ENCODE peak calls at places on chromosomes 6 and 20, in nine cellular contexts. X is stomach; W is tibial nerve; Z is AG04450; N is transverse colon; M is brain microvascular endothelial cell; U is CD4-positive, alpha-beta memory T cell; E is adrenal gland; K is mesenchymal stem cell. T is an unnamed sample.

GRCh38 chr6:139820191-139820590 is 445.7 kb upstream of the CITED2 start:
- DNase-seq in Z (peak; percentile 20), U (no peak), M (peak; percentile 29), N (no peak), W (no peak), K (peak; percentile 81), E (no peak), X (no peak), T (peak; percentile 43)

GRCh38 chr20:57787151-57787968 is 77.5 kb upstream of the PMEPA1 start:
- DNase-seq in X (no peak), K (no peak), W (no peak), M (no peak), E (no peak), N (no peak), U (no peak), Z (no peak), T (no peak)

GRCh38 chr6:136371951-136372350 is 82.3 kb upstream of the BCLAF1 start:
- DNase-seq in W (no peak), N (no peak), U (no peak), X (no peak), Z (no peak), E (no peak), K (no peak), M (no peak), T (no peak)

GRCh38 chr6:10219510-10219909 is 195.4 kb downstream of the TFAP2A start:
- DNase-seq in Z (no peak), X (no peak), K (no peak), U (no peak), W (no peak), E (no peak), N (no peak), M (no peak), T (no peak)

GRCh38 chr6:39092124-39092523 is 22.9 kb downstream of the SAYSD1 start:
- DNase-seq in K (no peak), X (no peak), E (no peak), U (no peak), Z (no peak), N (no peak), M (no peak), W (no peak), T (no peak)

GRCh38 chr6:163183791-163184190 is 230.7 kb upstream of the QKI start:
- DNase-seq in X (no peak), M (no peak), N (no peak), Z (no peak), K (no peak), E (no peak), U (no peak), W (no peak), T (peak; percentile 28)

GRCh38 chr20:41309817-41310216 is 7.7 kb downstream of the ZHX3 start:
- DNase-seq in M (no peak), X (no peak), W (no peak), U (no peak), N (no peak), E (no peak), K (peak; percentile 74), Z (no peak), T (peak; percentile 62)

GRCh38 chr6:43150051-43150751 is 20.9 kb upstream of the SRF start:
- DNase-seq in M (no peak), K (no peak), E (no peak), Z (no peak), W (no peak), X (peak; percentile 75), N (peak; percentile 21), U (no peak), T (no peak)

GRCh38 chr6:32843321-32843978 is 397 bp downstream of the PSMB8 start:
- DNase-seq in E (no peak), M (no peak), X (no peak), W (no peak), Z (no peak), K (peak; percentile 7), N (peak; percentile 20), U (no peak), T (no peak)

GRCh38 chr6:34172961-34173775 is 27.3 kb upstream of the GRM4 start:
- DNase-seq in E (no peak), K (no peak), N (no peak), W (no peak), U (no peak), X (no peak), M (no peak), Z (no peak), T (no peak)

GRCh38 chr6:3162565-3163247 is 5.4 kb upstream of the TUBB2A start:
- DNase-seq in M (peak; percentile 53), N (peak; percentile 82), W (no peak), X (peak; percentile 76), K (peak; percentile 89), Z (no peak), E (peak; percentile 72), U (peak; percentile 72), T (no peak)

GRCh38 chr6:110885526-110885925 is 10.9 kb downstream of the AMD1 start:
- DNase-seq in M (no peak), Z (no peak), K (no peak), X (no peak), N (no peak), E (no peak), W (no peak), U (no peak), T (no peak)

GRCh38 chr6:131519670-131520436 is 53.2 kb upstream of the ARG1 start:
- DNase-seq in K (peak; percentile 46), N (peak; percentile 19), M (peak; percentile 40), E (peak; percentile 37), X (no peak), U (peak; percentile 47), W (peak; percentile 9), Z (no peak), T (no peak)

GRCh38 chr6:42451595-42452170 is at the start of gene TRERF1:
- DNase-seq in E (peak; percentile 53), U (peak; percentile 79), Z (peak; percentile 55), K (peak; percentile 90), X (peak; percentile 51), W (peak; percentile 43), N (peak; percentile 64), M (peak; percentile 66), T (peak; percentile 40)

DNA sequence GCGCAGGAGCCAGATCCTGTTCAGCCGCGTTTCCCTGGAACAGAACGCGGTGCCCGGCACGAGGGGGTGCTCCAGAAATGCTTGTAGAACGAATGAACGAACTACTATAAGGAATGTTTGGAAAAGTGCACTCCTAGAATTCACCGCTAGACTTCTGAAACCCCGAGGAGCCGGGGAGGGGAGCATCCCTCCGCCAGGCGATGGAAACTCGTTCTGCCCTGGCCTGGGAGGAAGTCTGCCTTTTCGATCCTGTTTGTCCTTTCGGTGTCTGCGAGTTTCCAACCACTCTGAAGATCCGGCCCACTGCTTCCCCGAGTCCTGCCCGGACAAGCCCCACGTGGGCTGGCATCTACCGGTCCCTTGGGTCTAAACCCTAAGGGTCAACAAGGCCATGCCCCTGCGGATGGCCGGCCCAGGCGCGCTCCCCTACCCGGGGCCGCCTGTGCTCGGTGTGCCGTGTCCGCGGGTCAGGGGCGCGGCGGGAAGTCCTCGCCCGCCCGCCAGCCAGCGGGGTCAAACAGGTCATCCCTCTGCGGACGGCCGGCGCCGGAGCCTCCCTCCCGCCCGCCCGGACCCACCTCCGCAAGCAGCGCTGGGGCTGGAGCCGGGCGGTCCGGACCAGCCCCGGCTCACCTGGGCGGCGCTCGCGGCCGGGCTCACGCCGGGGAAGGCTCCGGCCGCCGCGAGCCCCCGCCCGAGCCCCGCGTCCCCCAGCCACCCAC is 521 bp downstream of the SULF2 start:
- DNase-seq in Z (no peak), M (no peak), E (peak; percentile 45), W (peak; percentile 22), U (no peak), X (no peak), K (peak; percentile 64), N (peak; percentile 27), T (no peak)
- H3K4me3 ChIP-seq in Z (peak overlapping the region; percentile 17), M (peak overlapping the region; percentile 48), E (no peak overlapping the region), W (peak overlapping the region; percentile 68), U (no peak overlapping the region), X (peak overlapping the region; percentile 73), K (peak overlapping the region; percentile 74), N (peak overlapping the region; percentile 61), T (peak overlapping the region; percentile 51)

GRCh38 chr6:37648465-37649330 is 49.0 kb downstream of the MDGA1 start:
- DNase-seq in N (no peak), X (peak; percentile 57), E (no peak), M (no peak), Z (no peak), W (no peak), U (peak; percentile 61), K (peak; percentile 21), T (no peak)
- H3K4me3 ChIP-seq in N (no peak overlapping the region), X (peak overlapping the region; percentile 18), E (no peak overlapping the region), M (peak overlapping the region; percentile 5), Z (no peak overlapping the region), W (peak overlapping the region; percentile 26), U (no peak overlapping the region), K (no peak overlapping the region), T (peak overlapping the region; percentile 17)

DNA sequence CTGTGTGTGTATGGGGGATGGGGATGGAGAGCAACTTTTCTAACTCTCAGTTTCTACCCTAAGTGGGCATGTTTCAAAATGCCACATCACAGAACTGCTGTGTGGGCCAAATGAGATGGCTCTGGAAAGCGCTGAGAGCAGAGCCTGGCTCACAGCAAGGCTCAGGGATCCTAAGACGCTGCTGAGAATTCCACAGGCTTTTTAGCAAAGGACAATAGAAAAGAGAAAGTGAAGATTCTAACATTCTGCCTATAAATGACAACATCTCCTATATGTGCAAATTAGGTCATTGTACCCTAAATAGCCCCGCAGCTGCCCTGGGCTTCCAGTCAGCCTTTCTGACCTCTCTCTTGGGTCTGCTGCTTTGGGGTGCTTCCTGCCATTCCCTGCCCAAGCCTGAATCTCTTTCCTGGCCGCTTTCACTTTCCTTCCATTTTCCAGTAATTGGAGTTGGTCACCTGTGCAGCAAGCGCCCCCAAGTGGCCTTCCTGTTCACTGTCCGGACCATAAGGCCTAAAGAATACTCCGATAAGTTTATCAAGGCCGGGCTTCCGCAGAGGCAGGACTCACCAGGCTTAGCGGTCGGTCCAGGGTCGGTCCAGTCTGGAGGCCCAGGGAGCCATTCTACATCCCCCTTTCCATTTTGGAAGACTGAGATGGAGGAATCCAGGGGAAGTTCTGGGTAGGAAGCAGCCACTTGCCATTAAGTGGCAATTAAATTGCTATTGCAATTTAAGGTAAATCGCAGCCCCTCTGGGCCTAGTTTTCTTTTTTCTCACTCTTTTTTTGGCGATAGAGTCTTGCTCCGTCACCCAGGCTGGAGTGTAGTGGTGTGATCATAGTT is 6.7 kb upstream of the DDR1 start:
- DNase-seq in X (peak; percentile 94), M (peak; percentile 87), K (peak; percentile 92), E (peak; percentile 96), W (peak; percentile 96), U (peak; percentile 62), N (peak; percentile 93), Z (peak; percentile 71), T (peak; percentile 61)
- H3K4me3 ChIP-seq in X (peak overlapping the region; percentile 27), M (peak overlapping the region; percentile 47), K (no peak overlapping the region), E (no peak overlapping the region), W (peak overlapping the region; percentile 41), U (peak overlapping the region; percentile 43), N (no peak overlapping the region), Z (peak overlapping the region; percentile 47), T (peak overlapping the region; percentile 26)

DNA sequence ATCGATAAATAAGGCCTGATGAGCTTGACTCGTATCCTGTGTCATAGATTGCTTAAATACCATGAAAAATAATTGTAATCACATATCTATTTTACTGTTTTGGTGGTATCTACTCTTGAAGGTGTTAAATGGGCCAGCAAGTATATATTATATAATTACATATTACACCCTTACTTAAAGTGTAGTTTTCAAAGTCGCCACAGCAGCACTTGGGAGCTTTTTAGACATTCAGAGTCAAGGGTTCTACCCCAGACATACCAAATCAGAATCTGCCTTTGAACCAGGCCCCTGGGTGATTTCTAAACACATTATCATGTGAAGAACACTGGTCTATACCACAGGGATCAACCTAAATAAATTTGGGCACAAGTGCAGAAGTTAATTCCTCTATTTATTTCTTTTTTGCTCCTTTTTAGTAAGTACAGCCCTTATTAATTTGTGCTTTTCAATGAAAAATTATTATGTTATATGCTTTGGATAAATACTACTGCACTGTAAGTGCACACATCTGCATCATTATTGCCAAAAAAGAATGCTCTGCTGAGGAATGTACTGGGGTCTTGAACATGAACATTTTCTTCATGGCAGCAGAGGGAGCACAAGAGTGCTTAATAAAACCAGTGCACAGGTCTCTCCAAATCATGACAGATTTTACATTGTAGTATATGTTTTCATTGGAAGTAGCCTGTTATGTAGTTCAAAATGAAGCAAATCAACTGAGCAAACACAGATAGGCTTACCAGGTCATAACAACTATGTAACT is 3.1 kb upstream of the ATXN1 start:
- DNase-seq in Z (no peak), M (peak; percentile 61), E (no peak), N (no peak), U (no peak), X (no peak), K (peak; percentile 69), W (no peak), T (no peak)
- H3K4me3 ChIP-seq in Z (no peak overlapping the region), M (no peak overlapping the region), E (no peak overlapping the region), N (no peak overlapping the region), U (no peak overlapping the region), X (no peak overlapping the region), K (no peak overlapping the region), W (no peak overlapping the region), T (no peak overlapping the region)